ENCODE peak calls at places on chromosomes 13 and 19, in nine cellular contexts. V is fibroblast of the aortic adventitia; P is KG1; J is activated CD4-positive, CD25-positive, alpha-beta regulatory T cell treated with anti-CD3 and anti-CD28 coated beads, Interleukin-2, amount 50 U/mL, for 72 hours; M is IMR-90; D is tibial artery; X is brain microvascular endothelial cell; W is endothelial cell; A is DMS 273 treated with DMSO at 0.1 percent for 48 hours. E is an unnamed sample.

GRCh38 chr13:75473472-75473871 is 8.5 kb downstream of the TBC1D4 start:
- DNase-seq in V (no peak), P (no peak), J (no peak), M (no peak), D (no peak), X (no peak), W (no peak), A (no peak), E (no peak)

GRCh38 chr19:29535432-29535831 is 9.6 kb downstream of the VSTM2B start:
- DNase-seq in V (no peak), P (no peak), J (no peak), M (no peak), D (no peak), X (no peak), W (no peak), A (no peak), E (no peak)

GRCh38 chr19:34217952-34218817 is 36.2 kb upstream of the GARRE1 start:
- DNase-seq in V (peak; percentile 92), P (peak; percentile 19), J (no peak), M (peak; percentile 98), D (no peak), X (peak; percentile 98), W (no peak), A (peak; percentile 40), E (peak; percentile 95)

GRCh38 chr13:27053902-27054595 is 117.6 kb downstream of the USP12 start:
- DNase-seq in V (peak; percentile 84), P (no peak), J (no peak), M (peak; percentile 88), D (no peak), X (peak; percentile 64), W (no peak), A (no peak), E (peak; percentile 94)

GRCh38 chr13:23921451-23921888 is 24.2 kb upstream of the C1QTNF9B start:
- DNase-seq in V (peak; percentile 73), P (peak; percentile 30), J (no peak), M (peak; percentile 66), D (no peak), X (peak; percentile 49), W (peak; percentile 38), A (peak; percentile 20), E (peak; percentile 71)

GRCh38 chr13:99330942-99331341 is 23.7 kb upstream of the GPR183 start:
- DNase-seq in V (no peak), P (no peak), J (no peak), M (no peak), D (no peak), X (no peak), W (no peak), A (no peak), E (no peak)

GRCh38 chr19:4539169-4539696 is 603 bp downstream of the LRG1 start:
- DNase-seq in V (no peak), P (no peak), J (no peak), M (no peak), D (no peak), X (no peak), W (no peak), A (no peak), E (no peak)

GRCh38 chr19:31905980-31906948 is 439.1 kb upstream of the ZNF507 start:
- DNase-seq in V (no peak), P (no peak), J (no peak), M (no peak), D (no peak), X (no peak), W (no peak), A (no peak), E (no peak)

GRCh38 chr13:79318664-79319063 is 87.4 kb downstream of the RBM26 start:
- DNase-seq in V (no peak), P (no peak), J (no peak), M (no peak), D (no peak), X (no peak), W (no peak), A (no peak), E (no peak)

GRCh38 chr13:50200562-50200961 is 185.3 kb downstream of the KCNRG start:
- DNase-seq in V (no peak), P (no peak), J (no peak), M (no peak), D (no peak), X (no peak), W (no peak), A (no peak), E (no peak)

GRCh38 chr19:18419195-18419698 is at the start of gene SSBP4:
- DNase-seq in V (peak; percentile 66), P (peak; percentile 58), J (peak; percentile 68), M (peak; percentile 70), D (peak; percentile 59), X (peak; percentile 53), W (peak; percentile 84), A (no peak), E (peak; percentile 70)

GRCh38 chr13:49627831-49628652 is at the start of gene ARL11:
- DNase-seq in V (no peak), P (peak; percentile 79), J (peak; percentile 50), M (no peak), D (peak; percentile 72), X (no peak), W (peak; percentile 28), A (no peak), E (no peak)

GRCh38 chr19:9622531-9622930 is 1.5 kb upstream of the ZNF561 start:
- DNase-seq in V (peak; percentile 18), P (no peak), J (no peak), M (no peak), D (no peak), X (no peak), W (no peak), A (no peak), E (no peak)

E was measured in HT1080.